ENCODE peak calls at places on chromosomes 12 and 14, in eight cellular contexts. P, X, U, K, I, Z, R and S are unnamed samples.

GRCh38 chr12:57142727-57143126 is 4.7 kb downstream of the LRP1-AS start:
- DNase-seq in I (no peak), R (peak; percentile 60), X (no peak), K (no peak), Z (no peak), U (no peak), P (no peak), S (no peak)

GRCh38 chr12:45208604-45209487 is 7.0 kb upstream of the ANO6 start:
- DNase-seq in R (no peak), X (peak; percentile 63), U (no peak), P (peak; percentile 61), K (no peak), Z (peak; percentile 92), I (no peak), S (no peak)

GRCh38 chr12:662541-663292 is 528 bp downstream of the NINJ2 start:
- DNase-seq in I (no peak), K (no peak), R (no peak), P (peak; percentile 27), Z (no peak), U (no peak), X (no peak), S (peak; percentile 23)

GRCh38 chr14:36207500-36207899 is 31.0 kb upstream of the PTCSC3 start:
- DNase-seq in X (no peak), U (no peak), K (no peak), P (peak; percentile 11), I (no peak), Z (no peak), R (no peak), S (no peak)

GRCh38 chr14:72463291-72463866 is 430.5 kb downstream of the DPF3 start:
- DNase-seq in U (no peak), R (no peak), Z (no peak), P (peak; percentile 86), X (peak; percentile 85), I (no peak), K (no peak), S (no peak)

GRCh38 chr14:61280092-61280525 is 1.0 kb downstream of the TMEM30B start:
- DNase-seq in P (no peak), R (no peak), X (no peak), I (no peak), Z (peak; percentile 67), U (no peak), K (peak; percentile 64), S (no peak)

GRCh38 chr12:53476769-53477209 is 22.5 kb downstream of the MAP3K12 start:
- DNase-seq in P (peak; percentile 24), K (no peak), I (peak; percentile 41), Z (no peak), R (no peak), U (no peak), X (peak; percentile 50), S (no peak)

GRCh38 chr12:67630373-67631088 is 18.0 kb upstream of the DYRK2 start:
- DNase-seq in R (no peak), K (peak; percentile 78), I (peak; percentile 90), U (no peak), X (no peak), P (peak; percentile 68), Z (no peak), S (no peak)

GRCh38 chr12:11731042-11731357 is 81.5 kb downstream of the ETV6 start:
- DNase-seq in Z (no peak), P (no peak), K (no peak), X (no peak), I (no peak), R (no peak), U (no peak), S (no peak)

GRCh38 chr12:93908846-93909592 is 231.8 kb downstream of the CRADD start:
- DNase-seq in K (no peak), I (no peak), U (no peak), Z (no peak), R (peak; percentile 19), P (no peak), X (peak; percentile 25), S (no peak)

GRCh38 chr12:19190292-19191031 is 60.9 kb downstream of the PLEKHA5 start:
- DNase-seq in U (no peak), Z (no peak), I (no peak), X (peak; percentile 61), R (no peak), P (peak; percentile 18), K (no peak), S (no peak)

GRCh38 chr14:59585891-59586554 is 9.4 kb upstream of the CCDC175 start:
- DNase-seq in I (no peak), R (no peak), U (no peak), X (no peak), K (no peak), P (peak; percentile 64), Z (no peak), S (no peak)

GRCh38 chr14:57420033-57420432 is 29.6 kb downstream of the NAA30 start:
- DNase-seq in P (no peak), U (no peak), I (no peak), Z (no peak), X (no peak), R (no peak), K (no peak), S (no peak)

GRCh38 chr12:53595212-53595611 is 31.0 kb downstream of the ATF7 start:
- DNase-seq in K (no peak), R (no peak), U (no peak), I (no peak), X (no peak), P (no peak), Z (no peak), S (no peak)

GRCh38 chr14:99664636-99665273 is 19.3 kb upstream of the CYP46A1 start:
- DNase-seq in Z (peak; percentile 13), I (peak; percentile 86), X (no peak), R (no peak), U (no peak), P (no peak), K (no peak), S (no peak)

GRCh38 chr14:58488550-58488949 is 61.0 kb downstream of the KIAA0586 start:
- DNase-seq in I (no peak), R (no peak), U (no peak), Z (no peak), X (peak; percentile 77), P (peak; percentile 63), K (peak; percentile 16), S (no peak)

GRCh38 chr12:116295327-116296263 is 18.1 kb upstream of the MED13L start:
- DNase-seq in R (no peak), X (peak; percentile 57), K (no peak), Z (no peak), P (no peak), U (no peak), I (no peak), S (no peak)

GRCh38 chr12:21881950-21882349 is 59.3 kb downstream of the ABCC9 start:
- DNase-seq in R (peak; percentile 27), P (no peak), I (no peak), Z (no peak), X (no peak), K (no peak), U (no peak), S (peak; percentile 32)

GRCh38 chr12:2490746-2491145 is 304.0 kb upstream of the FKBP4 start:
- DNase-seq in X (no peak), I (no peak), R (no peak), P (no peak), U (no peak), Z (no peak), K (no peak), S (no peak)

GRCh38 chr14:31965735-31966598 is 111.1 kb upstream of the ARHGAP5 start:
- DNase-seq in X (no peak), P (no peak), R (no peak), U (no peak), Z (no peak), I (no peak), K (no peak), S (no peak)

GRCh38 chr12:75291014-75291413 is 39.1 kb downstream of the CAPS2 start:
- DNase-seq in I (no peak), P (no peak), R (no peak), X (no peak), Z (no peak), K (no peak), U (no peak), S (no peak)

GRCh38 chr14:58177125-58177524 is 22.8 kb upstream of the ACTR10 start:
- DNase-seq in P (no peak), U (no peak), X (no peak), R (no peak), K (no peak), Z (peak; percentile 88), I (no peak), S (no peak)